ENCODE peak calls at places on chromosomes 3 and 15, in seven cellular contexts. L is BE2C, T is sigmoid colon, P is HFFc6, N is AG09319, H is lower leg skin, R is GM10248. S is an unnamed sample.

GRCh38 chr15:44836094-44836493 is 99.8 kb downstream of the TRIM69 start:
- DNase-seq in L (no peak), T (no peak), P (no peak), N (no peak), H (no peak), R (no peak), S (no peak)

GRCh38 chr15:72155021-72155621 is 36.9 kb downstream of the SENP8 start:
- DNase-seq in L (peak), T (peak), P (no peak), N (no peak), H (peak), R (no peak), S (peak)

GRCh38 chr3:45795882-45796765 is at the start of gene SLC6A20:
- DNase-seq in L (peak), T (no peak), P (no peak), N (no peak), H (no peak), R (peak), S (peak)

GRCh38 chr3:166829896-166830295 is 550.2 kb downstream of the ZBBX start:
- DNase-seq in L (no peak), T (no peak), P (no peak), N (no peak), H (no peak), R (no peak), S (no peak)

GRCh38 chr3:19891740-19892139 is 42.3 kb downstream of the EFHB start:
- DNase-seq in L (no peak), T (no peak), P (peak), N (no peak), H (no peak), R (no peak), S (no peak)

GRCh38 chr15:52350423-52350822 is 54.8 kb upstream of the MYO5C start:
- DNase-seq in L (no peak), T (no peak), P (no peak), N (no peak), H (no peak), R (no peak), S (no peak)

GRCh38 chr15:92091155-92091734 is 237.7 kb downstream of the SLCO3A1 start:
- DNase-seq in L (peak), T (no peak), P (no peak), N (no peak), H (no peak), R (no peak), S (no peak)

GRCh38 chr3:31908391-31909097 is 72.5 kb downstream of the OSBPL10 start:
- DNase-seq in L (no peak), T (no peak), P (peak), N (no peak), H (no peak), R (no peak), S (no peak)

GRCh38 chr3:140223631-140224030 is 288.6 kb downstream of the CLSTN2 start:
- DNase-seq in L (no peak), T (no peak), P (no peak), N (no peak), H (no peak), R (no peak), S (no peak)

GRCh38 chr3:47283596-47284364 is 1.0 kb downstream of the KLHL18 start:
- DNase-seq in L (peak), T (peak), P (no peak), N (no peak), H (no peak), R (no peak), S (no peak)

GRCh38 chr3:9404680-9405079 is 7.3 kb downstream of the SETD5 start:
- DNase-seq in L (no peak), T (no peak), P (no peak), N (no peak), H (no peak), R (peak), S (no peak)

GRCh38 chr15:99509686-99510461 is 55.9 kb upstream of the MEF2A start:
- DNase-seq in L (no peak), T (no peak), P (no peak), N (no peak), H (no peak), R (no peak), S (no peak)

GRCh38 chr15:78341057-78341763 is 1.1 kb downstream of the CRABP1 start:
- DNase-seq in L (no peak), T (no peak), P (no peak), N (no peak), H (no peak), R (no peak), S (no peak)

GRCh38 chr15:75176404-75176761 is 25.3 kb upstream of the C15orf39 start:
- DNase-seq in L (no peak), T (no peak), P (no peak), N (no peak), H (peak), R (no peak), S (no peak)

GRCh38 chr3:38986901-38987300 is 64.8 kb downstream of the SCN11A start:
- DNase-seq in L (no peak), T (no peak), P (no peak), N (no peak), H (no peak), R (no peak), S (no peak)

GRCh38 chr3:64084640-64085039 is 61.3 kb upstream of the PSMD6 start:
- DNase-seq in L (no peak), T (no peak), P (peak), N (no peak), H (no peak), R (no peak), S (peak)

GRCh38 chr15:31228980-31229826 is 97.4 kb upstream of the KLF13 start:
- DNase-seq in L (peak), T (no peak), P (no peak), N (no peak), H (no peak), R (peak), S (no peak)

GRCh38 chr3:37836589-37836988 is 25.1 kb upstream of the CTDSPL start:
- DNase-seq in L (no peak), T (no peak), P (no peak), N (no peak), H (no peak), R (no peak), S (no peak)

GRCh38 chr15:50993598-50993997 is 85.1 kb downstream of the AP4E1 start:
- DNase-seq in L (no peak), T (no peak), P (peak), N (no peak), H (no peak), R (no peak), S (no peak)

GRCh38 chr3:188002626-188003138 is 151.3 kb upstream of the LPP start:
- DNase-seq in L (no peak), T (no peak), P (no peak), N (no peak), H (no peak), R (no peak), S (no peak)

GRCh38 chr3:110533089-110533488 is 538.5 kb upstream of the NECTIN3 start:
- DNase-seq in L (no peak), T (no peak), P (peak), N (no peak), H (no peak), R (no peak), S (no peak)

GRCh38 chr15:81235276-81235675 is 38.6 kb downstream of the IL16 start:
- DNase-seq in L (no peak), T (no peak), P (no peak), N (no peak), H (no peak), R (no peak), S (no peak)

GRCh38 chr3:109241459-109241858 is 74.9 kb downstream of the DPPA2 start:
- DNase-seq in L (no peak), T (no peak), P (no peak), N (no peak), H (no peak), R (no peak), S (no peak)

GRCh38 chr15:82043130-82043673 is 2.6 kb downstream of the MEX3B start:
- DNase-seq in L (peak), T (peak), P (no peak), N (no peak), H (no peak), R (no peak), S (no peak)

GRCh38 chr15:70427531-70428120 is 329.9 kb upstream of the TLE3 start:
- DNase-seq in L (no peak), T (no peak), P (no peak), N (no peak), H (no peak), R (no peak), S (no peak)

GRCh38 chr3:13240928-13241618 is 167.8 kb upstream of the IQSEC1 start:
- DNase-seq in L (no peak), T (no peak), P (no peak), N (no peak), H (no peak), R (no peak), S (no peak)

GRCh38 chr3:179455954-179456353 is 4.7 kb upstream of the GNB4 start:
- DNase-seq in L (no peak), T (no peak), P (no peak), N (no peak), H (no peak), R (no peak), S (no peak)

GRCh38 chr3:189903562-189904250 is 217.0 kb downstream of the P3H2 start:
- DNase-seq in L (no peak), T (no peak), P (no peak), N (no peak), H (no peak), R (no peak), S (no peak)

GRCh38 chr15:42499888-42500609 is 4.6 kb downstream of the SNAP23 start:
- DNase-seq in L (peak), T (no peak), P (no peak), N (no peak), H (no peak), R (no peak), S (no peak)

DNA sequence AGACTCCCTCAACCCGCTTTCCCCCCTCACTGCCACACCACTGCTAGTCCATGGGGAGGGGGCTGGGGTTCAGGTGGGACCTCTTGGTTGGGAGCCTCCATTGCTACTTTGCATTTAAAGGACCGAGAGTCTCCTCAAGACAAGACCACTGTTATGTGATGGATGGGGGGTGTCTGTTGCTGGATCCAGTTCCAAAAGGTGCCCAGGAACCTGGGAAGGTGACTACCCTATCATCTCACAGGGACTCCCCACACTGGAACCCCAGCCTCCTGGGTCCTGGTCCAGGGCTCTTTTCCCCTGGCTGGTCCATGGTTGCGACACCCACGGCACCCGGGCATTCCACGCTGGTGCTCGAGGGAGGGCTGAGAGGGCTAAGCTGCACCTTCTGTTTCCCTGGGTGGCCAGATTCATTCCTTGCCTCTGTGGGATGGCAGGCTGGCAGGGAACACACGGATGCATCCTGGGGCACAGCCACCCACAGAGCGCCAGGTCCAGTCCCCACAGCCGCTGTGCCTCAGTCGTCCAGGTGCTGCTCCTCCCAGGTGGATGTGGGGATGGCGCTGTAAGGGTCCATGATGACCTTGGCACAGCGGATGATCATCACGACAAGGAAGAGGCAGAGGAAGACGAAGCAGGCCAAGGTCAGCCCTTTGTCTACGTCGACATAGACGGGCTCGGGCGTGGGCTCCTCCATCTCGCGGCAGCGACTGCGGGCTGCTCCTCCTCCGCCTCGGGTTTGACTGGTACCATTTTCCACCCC is 48.6 kb downstream of the FAH start:
- DNase-seq in L (no peak), T (no peak), P (no peak), N (no peak), H (no peak), R (no peak), S (no peak)
- TF ChIP-seq CTCF in L (no peak), T (no peak), P (no peak), N (no peak), H (no peak), R (no peak), S (no peak)

GRCh38 chr15:83653639-83654378 is at the start of gene ADAMTSL3:
- DNase-seq in L (peak), T (peak), P (no peak), N (no peak), H (no peak), R (no peak), S (no peak)
- TF ChIP-seq CTCF in L (no peak), T (no peak), P (no peak), N (no peak), H (no peak), R (no peak), S (no peak)

GRCh38 chr3:77319711-77320110 is 279.8 kb downstream of the ROBO2 start:
- DNase-seq in L (peak), T (no peak), P (no peak), N (no peak), H (no peak), R (no peak), S (no peak)

GRCh38 chr3:77324115-77324514 is 284.2 kb downstream of the ROBO2 start:
- DNase-seq in L (no peak), T (no peak), P (no peak), N (no peak), H (no peak), R (no peak), S (no peak)

GRCh38 chr3:77321646-77322045 is 281.7 kb downstream of the ROBO2 start:
- DNase-seq in L (no peak), T (no peak), P (no peak), N (no peak), H (no peak), R (no peak), S (no peak)

GRCh38 chr3:77323616-77324015 is 283.7 kb downstream of the ROBO2 start:
- DNase-seq in L (no peak), T (no peak), P (no peak), N (no peak), H (no peak), R (no peak), S (no peak)

DNA sequence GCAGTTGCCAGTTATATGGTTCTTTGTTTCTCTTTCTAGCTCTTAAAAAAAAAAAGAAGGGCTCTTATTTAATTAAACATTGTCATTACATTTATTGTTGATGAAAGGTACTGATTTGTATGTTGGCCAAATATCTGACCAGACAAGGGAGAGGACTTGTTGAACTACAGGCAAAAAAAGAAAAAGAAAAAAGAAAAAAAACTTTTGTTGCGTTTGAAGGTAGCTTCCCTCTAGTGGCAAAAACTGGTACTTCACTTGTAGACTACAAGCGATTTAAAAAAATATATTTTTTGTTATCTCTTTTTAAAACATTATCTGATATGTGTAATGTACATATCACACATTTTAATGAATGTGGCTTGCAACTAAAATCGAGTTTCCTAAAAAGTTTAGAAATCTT is 280.6 kb downstream of the ROBO2 start:
- DNase-seq in L (no peak), T (no peak), P (peak), N (no peak), H (no peak), R (no peak), S (peak)
- TF ChIP-seq CTCF in L (peak), T (peak), P (peak), N (peak), H (no peak), R (peak), S (peak)

GRCh38 chr3:122305818-122306621 is 19.0 kb upstream of the CSTA start:
- DNase-seq in L (peak), T (no peak), P (no peak), N (no peak), H (no peak), R (no peak), S (no peak)
- TF ChIP-seq CTCF in L (peak), T (no peak), P (peak), N (no peak), H (no peak), R (peak), S (peak)

GRCh38 chr3:127590593-127591477 is at the start of gene TPRA1:
- DNase-seq in L (peak), T (peak), P (peak), N (peak), H (peak), R (peak), S (peak)
- TF ChIP-seq CTCF in L (peak), T (no peak), P (peak), N (peak), H (no peak), R (peak), S (peak)

GRCh38 chr3:182713743-182714517 is 79.4 kb upstream of the ATP11B start:
- DNase-seq in L (no peak), T (no peak), P (peak), N (peak), H (no peak), R (peak), S (peak)
- TF ChIP-seq CTCF in L (peak), T (peak), P (peak), N (peak), H (no peak), R (peak), S (peak)

GRCh38 chr3:161859057-161859456 is 362.4 kb downstream of the OTOL1 start:
- DNase-seq in L (no peak), T (no peak), P (no peak), N (no peak), H (no peak), R (no peak), S (no peak)

GRCh38 chr3:161859870-161860450 is 363.4 kb downstream of the OTOL1 start:
- DNase-seq in L (no peak), T (no peak), P (no peak), N (no peak), H (no peak), R (no peak), S (no peak)

GRCh38 chr3:161851941-161852566 is 355.4 kb downstream of the OTOL1 start:
- DNase-seq in L (peak), T (peak), P (peak), N (peak), H (peak), R (peak), S (no peak)

GRCh38 chr3:161852744-161853143 is 356.1 kb downstream of the OTOL1 start:
- DNase-seq in L (no peak), T (peak), P (no peak), N (no peak), H (no peak), R (no peak), S (no peak)

GRCh38 chr3:161854232-161854771 is 357.7 kb downstream of the OTOL1 start:
- DNase-seq in L (peak), T (no peak), P (peak), N (peak), H (no peak), R (peak), S (peak)
- TF ChIP-seq CTCF in L (peak), T (no peak), P (peak), N (peak), H (no peak), R (peak), S (peak)

GRCh38 chr3:43855674-43856299 is 165.0 kb downstream of the ABHD5 start:
- DNase-seq in L (peak), T (no peak), P (peak), N (no peak), H (peak), R (peak), S (no peak)
- TF ChIP-seq CTCF in L (peak), T (no peak), P (peak), N (peak), H (no peak), R (peak), S (peak)